ENCODE peak calls at places on chromosomes 1 and 21, in six cellular contexts. A is posterior cingulate gyrus; T is MCF 10A; F is activated naive CD4-positive, alpha-beta T cell; C is SK-N-MC; J is ELR. X is an unnamed sample.

GRCh38 chr1:227961651-227962050 is 13.9 kb upstream of the WNT9A start:
- DNase-seq in A (no peak), T (no peak), F (no peak), C (no peak), J (no peak), X (no peak)

GRCh38 chr1:12184008-12184681 is 17.4 kb downstream of the TNFRSF1B start:
- DNase-seq in A (peak), T (no peak), F (no peak), C (no peak), J (peak), X (no peak)

GRCh38 chr1:205849619-205850355 is at the start of gene PM20D1:
- DNase-seq in A (peak), T (no peak), F (peak), C (no peak), J (no peak), X (no peak)

GRCh38 chr1:72693899-72694298 is 411.6 kb upstream of the NEGR1 start:
- DNase-seq in A (no peak), T (no peak), F (no peak), C (no peak), J (no peak), X (no peak)

GRCh38 chr1:15246960-15247614 is at the start of gene FHAD1:
- DNase-seq in A (no peak), T (peak), F (no peak), C (no peak), J (peak), X (peak)

GRCh38 chr21:33309778-33310177 is 15.0 kb upstream of the IFNAR1 start:
- DNase-seq in A (no peak), T (no peak), F (no peak), C (no peak), J (no peak), X (no peak)

GRCh38 chr1:232538224-232538942 is 91.5 kb downstream of the SIPA1L2 start:
- DNase-seq in A (no peak), T (peak), F (no peak), C (no peak), J (peak), X (peak)

GRCh38 chr1:61083799-61084385 is 1.5 kb downstream of the NFIA start:
- DNase-seq in A (peak), T (peak), F (no peak), C (no peak), J (no peak), X (peak)

GRCh38 chr1:149848340-149848771 is 51.0 kb upstream of the BOLA1 start:
- DNase-seq in A (no peak), T (peak), F (no peak), C (no peak), J (peak), X (peak)

GRCh38 chr1:150102986-150103385 is 35.4 kb downstream of the VPS45 start:
- DNase-seq in A (no peak), T (no peak), F (no peak), C (no peak), J (no peak), X (no peak)

GRCh38 chr1:64172458-64172983 is 30.9 kb upstream of the UBE2U start:
- DNase-seq in A (no peak), T (no peak), F (no peak), C (peak), J (peak), X (peak)

GRCh38 chr21:41245509-41246135 is 71.0 kb upstream of the FAM3B start:
- DNase-seq in A (no peak), T (no peak), F (no peak), C (no peak), J (no peak), X (no peak)

GRCh38 chr1:20410555-20410954 is 75.5 kb downstream of the CAMK2N1 start:
- DNase-seq in A (no peak), T (no peak), F (no peak), C (no peak), J (no peak), X (no peak)

GRCh38 chr1:88774151-88774556 is 90.1 kb downstream of the PKN2 start:
- DNase-seq in A (no peak), T (peak), F (no peak), C (no peak), J (peak), X (peak)

GRCh38 chr21:43342301-43342881 is 84.5 kb downstream of the SIK1 start:
- DNase-seq in A (no peak), T (no peak), F (no peak), C (no peak), J (no peak), X (no peak)

GRCh38 chr1:46529031-46529630 is 22.3 kb downstream of the KNCN start:
- DNase-seq in A (no peak), T (peak), F (no peak), C (no peak), J (no peak), X (peak)

GRCh38 chr1:20210736-20211405 is 24.6 kb upstream of the PLA2G2C start:
- DNase-seq in A (no peak), T (no peak), F (no peak), C (no peak), J (no peak), X (no peak)

GRCh38 chr1:57072775-57073174 is 107.0 kb upstream of the C8B start:
- DNase-seq in A (no peak), T (peak), F (no peak), C (no peak), J (peak), X (peak)

GRCh38 chr21:43877936-43878575 is 13.0 kb downstream of the AGPAT3 start:
- DNase-seq in A (no peak), T (no peak), F (no peak), C (no peak), J (no peak), X (no peak)